ENCODE peak calls at places on chromosomes 13 and 19, in four cellular contexts. V, Z, W and R are unnamed samples.

GRCh38 chr19:518292-519231 is 11.3 kb downstream of the TPGS1 start:
- DNase-seq in V (peak; percentile 63), Z (peak; percentile 81), W (no peak), R (no peak)

GRCh38 chr13:23794267-23795161 is 94.7 kb downstream of the MIPEP start:
- DNase-seq in V (peak; percentile 85), Z (no peak), W (peak; percentile 72), R (no peak)

GRCh38 chr19:54207908-54208783 is 7.5 kb downstream of the RPS9 start:
- DNase-seq in V (peak; percentile 78), Z (peak; percentile 94), W (peak; percentile 84), R (peak; percentile 59)

GRCh38 chr19:19146000-19146608 is 7.8 kb upstream of the TMEM161A start:
- DNase-seq in V (peak; percentile 44), Z (peak; percentile 86), W (no peak), R (peak; percentile 32)

GRCh38 chr19:2814426-2814825 is 5.2 kb upstream of the ZNF554 start:
- DNase-seq in V (no peak), Z (no peak), W (no peak), R (no peak)

GRCh38 chr19:8334458-8335342 is 8.4 kb downstream of the KANK3 start:
- DNase-seq in V (peak; percentile 74), Z (peak; percentile 54), W (no peak), R (peak; percentile 76)

GRCh38 chr19:17156947-17157302 is 58.2 kb upstream of the USE1 start:
- DNase-seq in V (no peak), Z (no peak), W (no peak), R (no peak)

GRCh38 chr19:3604987-3605343 is 1.7 kb downstream of the TBXA2R start:
- DNase-seq in V (no peak), Z (no peak), W (peak; percentile 11), R (no peak)

GRCh38 chr13:76991432-76991795 is 467 bp upstream of the CLN5 start:
- DNase-seq in V (no peak), Z (no peak), W (peak; percentile 35), R (no peak)

GRCh38 chr13:44212633-44213387 is 160.8 kb upstream of the SERP2 start:
- DNase-seq in V (peak; percentile 77), Z (no peak), W (no peak), R (no peak)

GRCh38 chr13:39401756-39402155 is 201.2 kb downstream of the LHFPL6 start:
- DNase-seq in V (no peak), Z (peak; percentile 6), W (no peak), R (no peak)

GRCh38 chr13:49300716-49301589 is 53.2 kb downstream of the CDADC1 start:
- DNase-seq in V (peak; percentile 76), Z (peak; percentile 77), W (peak; percentile 42), R (peak; percentile 60)

GRCh38 chr19:18304496-18305312 is 18.2 kb downstream of the LSM4 start:
- DNase-seq in V (peak; percentile 83), Z (peak; percentile 93), W (no peak), R (peak; percentile 79)

GRCh38 chr13:95426631-95427030 is 125.4 kb upstream of the ABCC4 start:
- DNase-seq in V (no peak), Z (no peak), W (no peak), R (no peak)

GRCh38 chr19:3250675-3251074 is 26.2 kb downstream of the CELF5 start:
- DNase-seq in V (no peak), Z (peak; percentile 64), W (no peak), R (peak; percentile 48)

GRCh38 chr19:18596752-18597157 is 8.2 kb downstream of the REX1BD start:
- DNase-seq in V (no peak), Z (peak; percentile 93), W (no peak), R (peak; percentile 45)

GRCh38 chr19:49417090-49417489 is 6.2 kb downstream of the PTH2 start:
- DNase-seq in V (no peak), Z (no peak), W (no peak), R (no peak)

GRCh38 chr19:41999071-41999877 is 5.2 kb upstream of the ATP1A3 start:
- DNase-seq in V (no peak), Z (no peak), W (no peak), R (no peak)

GRCh38 chr13:100789481-100789880 is 114.9 kb upstream of the TMTC4 start:
- DNase-seq in V (no peak), Z (no peak), W (no peak), R (no peak)

GRCh38 chr13:30584332-30584731 is 33.4 kb upstream of the USPL1 start:
- DNase-seq in V (no peak), Z (no peak), W (no peak), R (no peak)

GRCh38 chr13:53439439-53440225 is 411.0 kb downstream of the OLFM4 start:
- DNase-seq in V (no peak), Z (no peak), W (no peak), R (no peak)

GRCh38 chr13:113975416-113975815 is 1.5 kb upstream of the C13orf46 start:
- DNase-seq in V (no peak), Z (no peak), W (no peak), R (no peak)

GRCh38 chr13:61246351-61246750 is 169.3 kb downstream of the PCDH20 start:
- DNase-seq in V (no peak), Z (no peak), W (no peak), R (no peak)

GRCh38 chr13:42762251-42762650 is 19.1 kb upstream of the FAM216B start:
- DNase-seq in V (peak; percentile 54), Z (no peak), W (no peak), R (no peak)

GRCh38 chr19:12938536-12939291 is at the start of gene CALR:
- DNase-seq in V (no peak), Z (peak; percentile 64), W (no peak), R (peak; percentile 37)

GRCh38 chr19:12938054-12938535 is 314 bp upstream of the CALR start:
- DNase-seq in V (peak; percentile 99), Z (peak; percentile 100), W (peak; percentile 97), R (peak; percentile 98)

GRCh38 chr19:12939292-12939606 is 840 bp downstream of the CALR start:
- DNase-seq in V (peak; percentile 66), Z (no peak), W (no peak), R (no peak)

GRCh38 chr19:12936582-12936981 is 1.8 kb upstream of the CALR start:
- DNase-seq in V (no peak), Z (no peak), W (no peak), R (no peak)

DNA sequence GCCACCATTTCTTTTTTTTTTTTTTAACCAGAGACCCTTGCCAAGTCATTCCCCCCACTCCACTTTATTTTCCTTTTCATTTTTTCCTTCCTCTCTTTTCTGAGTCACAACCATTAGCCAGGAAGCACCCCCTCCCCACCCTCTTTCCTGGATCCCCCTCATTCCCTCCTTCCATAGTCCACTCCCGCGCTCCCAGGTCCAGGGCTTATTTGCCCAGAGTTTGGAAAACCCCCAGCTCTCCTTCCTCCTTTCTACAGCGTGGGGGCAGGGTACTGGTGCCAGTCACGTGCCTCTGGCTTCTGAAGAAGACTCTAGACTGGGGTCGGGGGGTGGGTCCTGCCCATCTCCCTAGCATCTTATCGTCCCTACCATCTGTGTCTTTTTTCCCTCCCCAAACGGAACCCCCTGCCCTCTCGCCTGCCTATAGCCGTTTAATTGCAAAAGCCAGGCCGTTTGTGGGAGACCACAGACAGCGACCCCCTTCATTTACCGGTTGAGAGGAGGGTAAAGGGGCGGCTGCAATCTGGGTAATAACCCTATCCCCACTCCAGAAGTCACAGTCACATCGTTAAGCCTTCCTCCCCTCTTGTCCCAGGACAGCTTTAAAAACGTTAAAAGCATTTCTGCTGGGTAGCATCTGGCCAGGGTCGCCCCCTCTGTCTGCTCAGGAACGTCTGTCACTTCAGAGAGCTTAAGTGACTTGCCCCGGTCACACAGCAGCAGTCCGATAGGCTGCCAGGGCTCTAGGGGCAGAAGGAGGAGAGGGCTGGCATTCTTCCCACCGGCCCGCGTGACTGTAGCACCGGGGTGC is 961 bp upstream of the CALR start:
- DNase-seq in V (no peak), Z (no peak), W (no peak), R (no peak)
- TF ChIP-seq ELK1 in V (no peak), Z (no peak), W (no peak), R (no peak)

GRCh38 chr19:40809358-40810086 is 10.5 kb downstream of the EGLN2 start:
- DNase-seq in V (no peak), Z (no peak), W (no peak), R (no peak)
- H3K4me1 ChIP-seq in V (peaks cover 15% of the 10 kb centered on the region), Z (peaks cover 19% of the 10 kb centered on the region), W (peaks cover 14% of the 10 kb centered on the region), R (peaks cover 21% of the 10 kb centered on the region)

GRCh38 chr19:39084732-39085080 is 538 bp downstream of the ACP7 start:
- DNase-seq in V (no peak), Z (no peak), W (no peak), R (no peak)

GRCh38 chr19:39083599-39083982 is 577 bp upstream of the ACP7 start:
- DNase-seq in V (no peak), Z (no peak), W (no peak), R (no peak)

GRCh38 chr19:39083983-39084731 is at the start of gene ACP7:
- DNase-seq in V (no peak), Z (no peak), W (no peak), R (no peak)

GRCh38 chr19:39082167-39082566 is 2.0 kb upstream of the ACP7 start:
- DNase-seq in V (no peak), Z (no peak), W (no peak), R (no peak)

DNA sequence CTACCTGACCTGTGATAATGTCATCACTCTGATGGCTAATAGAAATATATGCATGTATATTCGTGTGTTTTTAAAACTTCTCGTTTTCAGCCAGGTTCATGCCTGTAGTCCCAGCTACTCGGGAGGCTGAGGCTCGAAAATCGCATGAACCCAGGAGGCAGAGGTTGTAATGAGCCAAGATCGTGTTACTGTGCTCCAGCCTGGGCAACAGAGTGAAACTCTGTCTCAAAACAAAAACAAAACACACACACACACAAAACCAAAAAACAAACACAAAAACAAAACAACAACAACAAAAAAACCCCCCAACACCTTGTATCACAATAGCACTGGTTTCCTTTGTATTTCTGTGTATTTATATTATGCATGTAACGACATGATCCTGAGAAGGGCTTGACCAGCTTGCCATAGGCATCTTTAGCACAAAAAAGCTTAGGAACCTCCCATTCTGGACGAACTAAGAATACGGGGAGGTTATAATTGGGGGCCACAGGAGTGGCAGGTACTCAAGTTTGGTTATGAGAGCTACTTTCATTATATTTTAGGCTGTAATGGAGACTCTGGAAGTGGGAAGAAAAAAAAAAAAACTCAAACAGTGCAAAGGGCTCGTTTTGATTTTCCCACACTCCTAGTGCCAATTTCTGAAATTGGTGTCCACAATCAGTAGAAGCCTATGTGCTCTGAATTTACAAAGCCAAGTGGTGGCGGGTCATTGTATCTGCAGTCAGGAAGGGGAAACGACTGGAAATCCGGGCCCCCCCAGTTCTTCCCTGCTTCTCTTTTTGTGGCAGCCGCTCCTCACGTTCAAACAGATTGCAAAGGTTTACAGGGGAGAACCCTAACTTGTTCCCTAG is 1.2 kb upstream of the ACP7 start:
- DNase-seq in V (no peak), Z (no peak), W (no peak), R (no peak)
- TF ChIP-seq ELK1 in V (no peak), Z (no peak), W (no peak), R (no peak)

DNA sequence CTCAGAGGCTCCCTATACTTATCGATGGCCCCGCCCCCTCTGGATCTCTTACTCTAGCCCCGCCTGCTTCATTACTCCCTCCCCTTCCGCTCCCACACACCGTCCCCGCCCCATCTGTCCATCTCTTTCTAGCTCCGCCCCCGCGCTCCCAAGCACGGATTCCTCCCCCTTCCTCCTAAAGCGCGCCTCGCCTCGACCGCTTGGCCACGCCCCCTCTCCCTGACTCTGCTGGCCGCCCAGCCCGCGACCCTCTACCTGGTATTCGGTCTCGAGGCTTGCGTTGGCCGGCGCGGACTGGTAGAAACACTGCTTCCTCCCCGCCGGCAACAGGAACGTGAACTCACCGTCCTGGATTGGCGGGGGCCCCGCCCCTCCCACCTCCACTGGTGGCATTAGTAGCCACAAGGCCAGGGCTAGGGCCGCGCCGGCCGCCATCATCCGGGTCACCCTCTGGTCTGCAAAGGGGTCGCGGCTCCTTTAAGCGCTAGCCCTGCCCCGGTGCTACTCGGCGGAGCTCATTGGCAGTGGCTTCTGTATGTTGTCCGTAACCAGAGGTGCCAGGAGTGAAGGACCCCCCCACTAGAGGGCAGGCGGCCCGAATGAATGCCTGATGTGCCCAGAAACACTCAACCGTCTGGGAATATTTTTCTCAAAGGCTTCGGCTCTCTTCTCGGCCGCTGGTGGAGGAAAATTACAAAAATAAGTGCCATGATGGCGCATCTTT is at the start of gene TMED1:
- DNase-seq in V (peak; percentile 98), Z (peak; percentile 100), W (peak; percentile 91), R (peak; percentile 91)
- H3K4me1 ChIP-seq in V (peaks cover 9% of the 10 kb centered on the region), Z (peaks cover 17% of the 10 kb centered on the region), W (peaks cover 12% of the 10 kb centered on the region), R (peaks cover 8% of the 10 kb centered on the region)